ENCODE peak calls at places on chromosome 11, in four cellular contexts. One of them, this sample, is unnamed.

GRCh38 chr11:134313821-134314607 is 17.8 kb upstream of the GLB1L2 start:
- DNase-seq in progenitor cell of endocrine pancreas: no peak
- DNase-seq in cardiac fibroblast: no peak
- DNase-seq in cardiac muscle cell: no peak
- DNase-seq in this sample: no peak

GRCh38 chr11:58958500-58958899 is 19.2 kb downstream of the GLYATL1 start:
- DNase-seq in progenitor cell of endocrine pancreas: no peak
- DNase-seq in cardiac fibroblast: peak
- DNase-seq in cardiac muscle cell: peak
- DNase-seq in this sample: peak

GRCh38 chr11:131025020-131025419 is 108.7 kb upstream of the SNX19 start:
- DNase-seq in progenitor cell of endocrine pancreas: no peak
- DNase-seq in cardiac fibroblast: peak
- DNase-seq in cardiac muscle cell: peak
- DNase-seq in this sample: peak

GRCh38 chr11:75386912-75387311 is 12.4 kb upstream of the RPS3 start:
- DNase-seq in progenitor cell of endocrine pancreas: no peak
- DNase-seq in cardiac fibroblast: no peak
- DNase-seq in cardiac muscle cell: no peak
- DNase-seq in this sample: no peak

GRCh38 chr11:3341298-3341697 is 37.6 kb downstream of the ZNF195 start:
- DNase-seq in progenitor cell of endocrine pancreas: no peak
- DNase-seq in cardiac fibroblast: peak
- DNase-seq in cardiac muscle cell: peak
- DNase-seq in this sample: peak

GRCh38 chr11:36012410-36012809 is 68.5 kb downstream of the LDLRAD3 start:
- DNase-seq in progenitor cell of endocrine pancreas: no peak
- DNase-seq in cardiac fibroblast: peak
- DNase-seq in cardiac muscle cell: peak
- DNase-seq in this sample: no peak

GRCh38 chr11:46247664-46248063 is 29.8 kb upstream of the CREB3L1 start:
- DNase-seq in progenitor cell of endocrine pancreas: no peak
- DNase-seq in cardiac fibroblast: peak
- DNase-seq in cardiac muscle cell: peak
- DNase-seq in this sample: peak

GRCh38 chr11:82998697-82999096 is 73.0 kb downstream of the RAB30 start:
- DNase-seq in progenitor cell of endocrine pancreas: no peak
- DNase-seq in cardiac fibroblast: no peak
- DNase-seq in cardiac muscle cell: no peak
- DNase-seq in this sample: no peak

GRCh38 chr11:67045314-67045713 is 11.3 kb upstream of the RHOD start:
- DNase-seq in progenitor cell of endocrine pancreas: no peak
- DNase-seq in cardiac fibroblast: peak
- DNase-seq in cardiac muscle cell: peak
- DNase-seq in this sample: no peak

GRCh38 chr11:62392944-62393628 is 25.7 kb upstream of the SCGB1A1 start:
- DNase-seq in progenitor cell of endocrine pancreas: no peak
- DNase-seq in cardiac fibroblast: no peak
- DNase-seq in cardiac muscle cell: no peak
- DNase-seq in this sample: no peak
- TF ChIP-seq CTCF in progenitor cell of endocrine pancreas: peak
- TF ChIP-seq CTCF in cardiac fibroblast: peak
- TF ChIP-seq CTCF in cardiac muscle cell: no peak
- TF ChIP-seq CTCF in this sample: no peak

GRCh38 chr11:29446132-29446531 is 570.7 kb downstream of the KCNA4 start:
- DNase-seq in progenitor cell of endocrine pancreas: no peak
- DNase-seq in cardiac fibroblast: no peak
- DNase-seq in cardiac muscle cell: no peak
- DNase-seq in this sample: no peak
- TF ChIP-seq CTCF in progenitor cell of endocrine pancreas: no peak
- TF ChIP-seq CTCF in cardiac fibroblast: no peak
- TF ChIP-seq CTCF in cardiac muscle cell: no peak
- TF ChIP-seq CTCF in this sample: no peak

DNA sequence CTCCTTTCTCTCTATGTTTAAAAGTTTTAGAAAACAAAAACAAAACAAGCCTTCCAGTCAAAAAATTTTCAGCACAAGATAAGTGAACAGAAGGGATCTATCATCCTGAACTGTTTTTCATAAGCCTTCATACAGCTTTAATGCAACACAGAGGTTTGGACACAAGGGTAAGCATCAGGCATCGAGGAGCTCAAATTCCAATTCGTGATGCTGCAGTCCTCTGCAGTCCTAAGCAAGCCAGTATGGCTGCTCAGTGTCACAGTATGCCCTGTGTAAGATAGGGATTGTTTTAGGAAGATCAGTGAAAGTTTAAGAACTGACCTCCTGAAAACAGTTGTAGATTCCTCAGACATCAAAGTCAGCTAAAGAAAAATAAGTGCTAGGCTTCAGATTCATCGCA is 740.9 kb downstream of the NTM start:
- DNase-seq in progenitor cell of endocrine pancreas: no peak
- DNase-seq in cardiac fibroblast: peak
- DNase-seq in cardiac muscle cell: peak
- DNase-seq in this sample: no peak
- TF ChIP-seq CTCF in progenitor cell of endocrine pancreas: no peak
- TF ChIP-seq CTCF in cardiac fibroblast: no peak
- TF ChIP-seq CTCF in cardiac muscle cell: no peak
- TF ChIP-seq CTCF in this sample: no peak

GRCh38 chr11:123521001-123521400 is 90.9 kb downstream of the GRAMD1B start:
- DNase-seq in progenitor cell of endocrine pancreas: no peak
- DNase-seq in cardiac fibroblast: no peak
- DNase-seq in cardiac muscle cell: no peak
- DNase-seq in this sample: no peak

GRCh38 chr11:123519797-123520193 is 89.7 kb downstream of the GRAMD1B start:
- DNase-seq in progenitor cell of endocrine pancreas: no peak
- DNase-seq in cardiac fibroblast: no peak
- DNase-seq in cardiac muscle cell: no peak
- DNase-seq in this sample: no peak

GRCh38 chr11:123523539-123523938 is 93.5 kb downstream of the GRAMD1B start:
- DNase-seq in progenitor cell of endocrine pancreas: no peak
- DNase-seq in cardiac fibroblast: no peak
- DNase-seq in cardiac muscle cell: no peak
- DNase-seq in this sample: no peak

GRCh38 chr11:123519055-123519796 is 89.2 kb downstream of the GRAMD1B start:
- DNase-seq in progenitor cell of endocrine pancreas: no peak
- DNase-seq in cardiac fibroblast: peak
- DNase-seq in cardiac muscle cell: peak
- DNase-seq in this sample: no peak

DNA sequence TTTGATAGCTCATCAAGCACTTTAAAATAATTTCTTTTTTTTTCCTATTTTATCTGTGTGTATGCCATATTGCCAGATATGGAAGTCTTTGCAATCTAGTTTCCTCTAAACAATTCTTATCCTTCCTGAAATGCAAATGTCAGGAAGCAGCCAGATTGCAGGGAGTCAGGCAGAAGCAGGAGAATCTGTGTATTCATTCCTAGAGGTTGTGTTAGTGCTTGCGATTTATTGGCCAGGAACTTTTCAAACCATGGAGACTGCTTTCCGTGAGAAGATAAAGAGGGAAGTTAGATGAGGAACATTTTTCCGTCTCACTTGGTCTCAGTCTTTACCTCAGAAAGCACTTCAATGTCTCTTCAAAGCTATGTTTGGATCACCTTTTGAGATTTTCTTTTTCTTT is 91.9 kb downstream of the GRAMD1B start:
- DNase-seq in progenitor cell of endocrine pancreas: no peak
- DNase-seq in cardiac fibroblast: no peak
- DNase-seq in cardiac muscle cell: no peak
- DNase-seq in this sample: no peak
- TF ChIP-seq CTCF in progenitor cell of endocrine pancreas: no peak
- TF ChIP-seq CTCF in cardiac fibroblast: no peak
- TF ChIP-seq CTCF in cardiac muscle cell: no peak
- TF ChIP-seq CTCF in this sample: no peak

GRCh38 chr11:126113012-126113411 is 50.3 kb upstream of the CDON start:
- DNase-seq in progenitor cell of endocrine pancreas: no peak
- DNase-seq in cardiac fibroblast: no peak
- DNase-seq in cardiac muscle cell: no peak
- DNase-seq in this sample: no peak

GRCh38 chr11:126113963-126114362 is 51.3 kb upstream of the CDON start:
- DNase-seq in progenitor cell of endocrine pancreas: no peak
- DNase-seq in cardiac fibroblast: no peak
- DNase-seq in cardiac muscle cell: no peak
- DNase-seq in this sample: no peak

GRCh38 chr11:126112547-126112946 is 49.9 kb upstream of the CDON start:
- DNase-seq in progenitor cell of endocrine pancreas: no peak
- DNase-seq in cardiac fibroblast: no peak
- DNase-seq in cardiac muscle cell: peak
- DNase-seq in this sample: no peak

GRCh38 chr11:126114486-126115252 is 52.0 kb upstream of the CDON start:
- DNase-seq in progenitor cell of endocrine pancreas: no peak
- DNase-seq in cardiac fibroblast: no peak
- DNase-seq in cardiac muscle cell: no peak
- DNase-seq in this sample: no peak

DNA sequence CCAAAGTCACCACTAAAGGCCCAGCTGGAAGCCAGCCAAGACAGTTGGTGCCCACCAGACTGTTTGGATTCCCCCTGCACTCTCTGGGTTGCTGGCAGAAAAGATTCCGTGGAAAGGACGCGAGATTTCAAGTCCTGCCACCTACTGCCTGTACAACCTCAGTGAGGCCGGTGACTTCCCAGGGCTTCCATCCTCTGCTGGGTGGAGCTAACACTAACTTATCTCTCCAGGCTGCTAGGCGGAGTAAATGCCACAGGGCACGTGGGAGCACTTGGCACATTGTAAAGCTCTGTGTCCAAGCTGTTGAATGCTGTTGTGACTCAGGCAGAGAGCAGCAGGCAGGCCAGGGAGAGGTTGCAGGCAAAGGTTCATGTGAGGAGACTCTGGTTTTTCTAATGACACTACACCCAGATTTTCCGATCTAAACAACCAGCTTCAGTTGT is 50.9 kb upstream of the CDON start:
- DNase-seq in progenitor cell of endocrine pancreas: no peak
- DNase-seq in cardiac fibroblast: peak
- DNase-seq in cardiac muscle cell: peak
- DNase-seq in this sample: no peak
- TF ChIP-seq CTCF in progenitor cell of endocrine pancreas: no peak
- TF ChIP-seq CTCF in cardiac fibroblast: no peak
- TF ChIP-seq CTCF in cardiac muscle cell: no peak
- TF ChIP-seq CTCF in this sample: no peak

GRCh38 chr11:37182036-37182435 is 584.0 kb upstream of the RAG2 start:
- DNase-seq in progenitor cell of endocrine pancreas: no peak
- DNase-seq in cardiac fibroblast: no peak
- DNase-seq in cardiac muscle cell: peak
- DNase-seq in this sample: no peak

GRCh38 chr11:37177721-37178120 is 579.7 kb upstream of the RAG2 start:
- DNase-seq in progenitor cell of endocrine pancreas: no peak
- DNase-seq in cardiac fibroblast: no peak
- DNase-seq in cardiac muscle cell: no peak
- DNase-seq in this sample: no peak
- TF ChIP-seq CTCF in progenitor cell of endocrine pancreas: no peak
- TF ChIP-seq CTCF in cardiac fibroblast: no peak
- TF ChIP-seq CTCF in cardiac muscle cell: no peak
- TF ChIP-seq CTCF in this sample: no peak

GRCh38 chr11:32312865-32313403 is 122.4 kb downstream of the WT1 start:
- DNase-seq in progenitor cell of endocrine pancreas: no peak
- DNase-seq in cardiac fibroblast: peak
- DNase-seq in cardiac muscle cell: peak
- DNase-seq in this sample: peak
- TF ChIP-seq CTCF in progenitor cell of endocrine pancreas: peak
- TF ChIP-seq CTCF in cardiac fibroblast: peak
- TF ChIP-seq CTCF in cardiac muscle cell: peak
- TF ChIP-seq CTCF in this sample: peak

This sample was measured in endothelial cell.